ENCODE peak calls at places on chromosomes 1 and 21, in nine cellular contexts. One of them, this sample, is unnamed.

GRCh38 chr1:232547938-232548484 is 81.9 kb downstream of the SIPA1L2 start:
- DNase-seq in NCI-H1092: no peak
- DNase-seq in mesendoderm: no peak
- DNase-seq in HS-5: no peak
- DNase-seq in kidney tubule cell: no peak
- DNase-seq in NCI-H1417 treated with DMSO at 0.1 percent for 48 hours: no peak
- DNase-seq in DMS153: no peak
- DNase-seq in HTR-8/SVneo: no peak
- DNase-seq in NB4: no peak
- DNase-seq in this sample: no peak

GRCh38 chr1:237041795-237042466 is at the start of gene RYR2:
- DNase-seq in NCI-H1092: peak; percentile 34
- DNase-seq in mesendoderm: peak; percentile 87
- DNase-seq in HS-5: no peak
- DNase-seq in kidney tubule cell: peak; percentile 33
- DNase-seq in NCI-H1417 treated with DMSO at 0.1 percent for 48 hours: no peak
- DNase-seq in DMS153: no peak
- DNase-seq in HTR-8/SVneo: no peak
- DNase-seq in NB4: no peak
- DNase-seq in this sample: peak; percentile 17

GRCh38 chr21:29991624-29992023 is 51.8 kb upstream of the GRIK1 start:
- DNase-seq in NCI-H1092: no peak
- DNase-seq in mesendoderm: no peak
- DNase-seq in HS-5: no peak
- DNase-seq in kidney tubule cell: no peak
- DNase-seq in NCI-H1417 treated with DMSO at 0.1 percent for 48 hours: no peak
- DNase-seq in DMS153: no peak
- DNase-seq in HTR-8/SVneo: no peak
- DNase-seq in NB4: no peak
- DNase-seq in this sample: no peak

GRCh38 chr1:187261637-187262036 is 432.9 kb downstream of the PLA2G4A start:
- DNase-seq in NCI-H1092: no peak
- DNase-seq in mesendoderm: no peak
- DNase-seq in HS-5: no peak
- DNase-seq in kidney tubule cell: peak; percentile 2
- DNase-seq in NCI-H1417 treated with DMSO at 0.1 percent for 48 hours: peak; percentile 92
- DNase-seq in DMS153: peak; percentile 81
- DNase-seq in HTR-8/SVneo: no peak
- DNase-seq in NB4: no peak
- DNase-seq in this sample: no peak

GRCh38 chr1:227781314-227781930 is 34.1 kb upstream of the PRSS38 start:
- DNase-seq in NCI-H1092: no peak
- DNase-seq in mesendoderm: no peak
- DNase-seq in HS-5: no peak
- DNase-seq in kidney tubule cell: no peak
- DNase-seq in NCI-H1417 treated with DMSO at 0.1 percent for 48 hours: no peak
- DNase-seq in DMS153: no peak
- DNase-seq in HTR-8/SVneo: no peak
- DNase-seq in NB4: no peak
- DNase-seq in this sample: no peak

GRCh38 chr1:203028784-203029553 is 2.7 kb downstream of the PPFIA4 start:
- DNase-seq in NCI-H1092: no peak
- DNase-seq in mesendoderm: peak; percentile 24
- DNase-seq in HS-5: no peak
- DNase-seq in kidney tubule cell: no peak
- DNase-seq in NCI-H1417 treated with DMSO at 0.1 percent for 48 hours: no peak
- DNase-seq in DMS153: no peak
- DNase-seq in HTR-8/SVneo: no peak
- DNase-seq in NB4: no peak
- DNase-seq in this sample: no peak

GRCh38 chr1:59355361-59355760 is 58.5 kb downstream of the FGGY start:
- DNase-seq in NCI-H1092: no peak
- DNase-seq in mesendoderm: no peak
- DNase-seq in HS-5: no peak
- DNase-seq in kidney tubule cell: peak; percentile 50
- DNase-seq in NCI-H1417 treated with DMSO at 0.1 percent for 48 hours: no peak
- DNase-seq in DMS153: no peak
- DNase-seq in HTR-8/SVneo: no peak
- DNase-seq in NB4: no peak
- DNase-seq in this sample: no peak

GRCh38 chr21:46424062-46424591 is 34.6 kb upstream of the DIP2A start:
- DNase-seq in NCI-H1092: no peak
- DNase-seq in mesendoderm: peak; percentile 18
- DNase-seq in HS-5: no peak
- DNase-seq in kidney tubule cell: no peak
- DNase-seq in NCI-H1417 treated with DMSO at 0.1 percent for 48 hours: no peak
- DNase-seq in DMS153: no peak
- DNase-seq in HTR-8/SVneo: no peak
- DNase-seq in NB4: no peak
- DNase-seq in this sample: no peak

GRCh38 chr1:13663969-13664368 is 36.0 kb upstream of the PRDM2 start:
- DNase-seq in NCI-H1092: no peak
- DNase-seq in mesendoderm: no peak
- DNase-seq in HS-5: no peak
- DNase-seq in kidney tubule cell: no peak
- DNase-seq in NCI-H1417 treated with DMSO at 0.1 percent for 48 hours: no peak
- DNase-seq in DMS153: no peak
- DNase-seq in HTR-8/SVneo: no peak
- DNase-seq in NB4: peak; percentile 34
- DNase-seq in this sample: no peak

GRCh38 chr21:43740497-43741156 is 21.7 kb downstream of the PDXK start:
- DNase-seq in NCI-H1092: peak; percentile 70
- DNase-seq in mesendoderm: peak; percentile 93
- DNase-seq in HS-5: no peak
- DNase-seq in kidney tubule cell: peak; percentile 42
- DNase-seq in NCI-H1417 treated with DMSO at 0.1 percent for 48 hours: peak; percentile 10
- DNase-seq in DMS153: no peak
- DNase-seq in HTR-8/SVneo: peak; percentile 82
- DNase-seq in NB4: no peak
- DNase-seq in this sample: peak; percentile 50

GRCh38 chr1:21273743-21274142 is 16.5 kb downstream of the ECE1 start:
- DNase-seq in NCI-H1092: no peak
- DNase-seq in mesendoderm: no peak
- DNase-seq in HS-5: no peak
- DNase-seq in kidney tubule cell: no peak
- DNase-seq in NCI-H1417 treated with DMSO at 0.1 percent for 48 hours: no peak
- DNase-seq in DMS153: no peak
- DNase-seq in HTR-8/SVneo: no peak
- DNase-seq in NB4: no peak
- DNase-seq in this sample: no peak

GRCh38 chr1:161139765-161140164 is 7.3 kb upstream of the DEDD start:
- DNase-seq in NCI-H1092: no peak
- DNase-seq in mesendoderm: peak; percentile 60
- DNase-seq in HS-5: no peak
- DNase-seq in kidney tubule cell: peak; percentile 48
- DNase-seq in NCI-H1417 treated with DMSO at 0.1 percent for 48 hours: no peak
- DNase-seq in DMS153: no peak
- DNase-seq in HTR-8/SVneo: no peak
- DNase-seq in NB4: peak; percentile 70
- DNase-seq in this sample: peak; percentile 55

GRCh38 chr1:236808564-236809130 is 13.6 kb downstream of the MTR start:
- DNase-seq in NCI-H1092: no peak
- DNase-seq in mesendoderm: no peak
- DNase-seq in HS-5: no peak
- DNase-seq in kidney tubule cell: peak; percentile 28
- DNase-seq in NCI-H1417 treated with DMSO at 0.1 percent for 48 hours: no peak
- DNase-seq in DMS153: no peak
- DNase-seq in HTR-8/SVneo: no peak
- DNase-seq in NB4: no peak
- DNase-seq in this sample: peak; percentile 70

GRCh38 chr1:52554267-52554640 is 1.4 kb upstream of the TUT4 start:
- DNase-seq in NCI-H1092: no peak
- DNase-seq in mesendoderm: no peak
- DNase-seq in HS-5: no peak
- DNase-seq in kidney tubule cell: no peak
- DNase-seq in NCI-H1417 treated with DMSO at 0.1 percent for 48 hours: no peak
- DNase-seq in DMS153: no peak
- DNase-seq in HTR-8/SVneo: no peak
- DNase-seq in NB4: no peak
- DNase-seq in this sample: no peak

GRCh38 chr21:41768371-41769042 is 1.7 kb upstream of the RIPK4 start:
- DNase-seq in NCI-H1092: peak; percentile 14
- DNase-seq in mesendoderm: peak; percentile 92
- DNase-seq in HS-5: peak; percentile 51
- DNase-seq in kidney tubule cell: peak; percentile 92
- DNase-seq in NCI-H1417 treated with DMSO at 0.1 percent for 48 hours: no peak
- DNase-seq in DMS153: no peak
- DNase-seq in HTR-8/SVneo: no peak
- DNase-seq in NB4: peak; percentile 24
- DNase-seq in this sample: peak; percentile 65

GRCh38 chr1:151326619-151327222 is 495 bp downstream of the PI4KB start:
- DNase-seq in NCI-H1092: no peak
- DNase-seq in mesendoderm: peak; percentile 29
- DNase-seq in HS-5: no peak
- DNase-seq in kidney tubule cell: peak; percentile 52
- DNase-seq in NCI-H1417 treated with DMSO at 0.1 percent for 48 hours: no peak
- DNase-seq in DMS153: no peak
- DNase-seq in HTR-8/SVneo: peak; percentile 30
- DNase-seq in NB4: peak; percentile 85
- DNase-seq in this sample: peak; percentile 55

GRCh38 chr1:6601049-6601864 is 1.4 kb downstream of the KLHL21 start:
- DNase-seq in NCI-H1092: no peak
- DNase-seq in mesendoderm: peak; percentile 72
- DNase-seq in HS-5: peak; percentile 95
- DNase-seq in kidney tubule cell: peak; percentile 99
- DNase-seq in NCI-H1417 treated with DMSO at 0.1 percent for 48 hours: no peak
- DNase-seq in DMS153: no peak
- DNase-seq in HTR-8/SVneo: no peak
- DNase-seq in NB4: peak; percentile 90
- DNase-seq in this sample: peak; percentile 97

GRCh38 chr1:53413175-53414001 is 45.8 kb upstream of the DMRTB1 start:
- DNase-seq in NCI-H1092: no peak
- DNase-seq in mesendoderm: peak; percentile 55
- DNase-seq in HS-5: peak; percentile 46
- DNase-seq in kidney tubule cell: peak; percentile 88
- DNase-seq in NCI-H1417 treated with DMSO at 0.1 percent for 48 hours: no peak
- DNase-seq in DMS153: no peak
- DNase-seq in HTR-8/SVneo: peak; percentile 67
- DNase-seq in NB4: peak; percentile 65
- DNase-seq in this sample: peak; percentile 96